ENCODE peak calls at places on chromosomes 1 and 21, in five cellular contexts. F is esophagus squamous epithelium, T is left ventricle myocardium inferior, K is cardiac muscle cell, S is MM.1S. D is an unnamed sample. For H3K4me1, the result is how much of the 10 kb centered on the place peaks cover.

GRCh38 chr1:77370588-77371306 is 88.9 kb downstream of the AK5 start:
- DNase-seq in F (no peak), T (no peak), K (peak), S (no peak), D (no peak)

GRCh38 chr1:221708987-221709386 is 32.9 kb downstream of the DUSP10 start:
- DNase-seq in F (no peak), T (no peak), K (peak), S (no peak), D (no peak)

GRCh38 chr1:17207046-17207445 is 2.1 kb downstream of the PADI1 start:
- DNase-seq in F (no peak), T (peak), K (no peak), S (no peak), D (peak)

GRCh38 chr1:192807221-192807967 is 1.4 kb upstream of the RGS2 start:
- DNase-seq in F (no peak), T (no peak), K (peak), S (no peak), D (no peak)

GRCh38 chr1:209600541-209600940 is 17.0 kb downstream of the CAMK1G start:
- DNase-seq in F (no peak), T (no peak), K (no peak), S (no peak), D (no peak)

GRCh38 chr21:41677671-41678015 is 89.2 kb downstream of the RIPK4 start:
- DNase-seq in F (no peak), T (no peak), K (no peak), S (no peak), D (no peak)

GRCh38 chr1:197393105-197393504 is 125.1 kb downstream of the CRB1 start:
- DNase-seq in F (no peak), T (no peak), K (peak), S (no peak), D (no peak)

GRCh38 chr1:60581455-60582220 is 500.7 kb upstream of the NFIA start:
- DNase-seq in F (no peak), T (no peak), K (peak), S (no peak), D (no peak)

GRCh38 chr1:201371841-201372240 is 5.6 kb downstream of the TNNT2 start:
- DNase-seq in F (no peak), T (no peak), K (no peak), S (no peak), D (no peak)

GRCh38 chr1:199122532-199123311 is 483.9 kb downstream of the PTPRC start:
- DNase-seq in F (no peak), T (no peak), K (peak), S (no peak), D (no peak)

GRCh38 chr1:159009704-159010361 is at the start of gene IFI16:
- DNase-seq in F (no peak), T (no peak), K (peak), S (peak), D (peak)

GRCh38 chr1:28518745-28519341 is 13.0 kb downstream of the RCC1 start:
- DNase-seq in F (no peak), T (no peak), K (peak), S (peak), D (no peak)

GRCh38 chr21:42038826-42039425 is 28.8 kb upstream of the ZBTB21 start:
- DNase-seq in F (no peak), T (no peak), K (no peak), S (no peak), D (no peak)

GRCh38 chr1:61190476-61191067 is 108.2 kb downstream of the NFIA start:
- DNase-seq in F (no peak), T (no peak), K (peak), S (no peak), D (no peak)

GRCh38 chr1:115647000-115647399 is 5.2 kb downstream of the VANGL1 start:
- DNase-seq in F (no peak), T (no peak), K (peak), S (no peak), D (no peak)
- H3K4me1 ChIP-seq in F (under half), T (half or more), K (half or more), S (under half), D (under half)

GRCh38 chr1:93630168-93630567 is 51.5 kb downstream of the BCAR3 start:
- DNase-seq in F (no peak), T (no peak), K (no peak), S (no peak), D (peak)

GRCh38 chr1:93629101-93630059 is 52.3 kb downstream of the BCAR3 start:
- DNase-seq in F (no peak), T (no peak), K (peak), S (peak), D (peak)

GRCh38 chr1:93633313-93633712 is 48.3 kb downstream of the BCAR3 start:
- DNase-seq in F (no peak), T (no peak), K (no peak), S (no peak), D (no peak)

GRCh38 chr1:93628682-93629081 is 53.0 kb downstream of the BCAR3 start:
- DNase-seq in F (no peak), T (no peak), K (no peak), S (no peak), D (no peak)

GRCh38 chr1:93631626-93632365 is 49.8 kb downstream of the BCAR3 start:
- DNase-seq in F (no peak), T (no peak), K (peak), S (no peak), D (peak)
- TF ChIP-seq CTCF in F (no peak), T (peak), K (peak), S (no peak), D (no peak)

GRCh38 chr1:104906141-104906540 is 1156.4 kb downstream of the AMY1C start:
- DNase-seq in F (no peak), T (no peak), K (no peak), S (no peak), D (no peak)
- H3K27ac ChIP-seq in F (no peak), T (no peak), K (no peak), S (no peak), D (no peak)

GRCh38 chr1:45516465-45516864 is 5.2 kb downstream of the PRDX1 start:
- DNase-seq in F (no peak), T (no peak), K (no peak), S (no peak), D (no peak)
- H3K4me1 ChIP-seq in F (under half), T (half or more), K (under half), S (under half), D (under half)

GRCh38 chr21:44710756-44711326 is 531 bp downstream of the TSPEAR start:
- DNase-seq in F (no peak), T (no peak), K (no peak), S (no peak), D (no peak)

GRCh38 chr21:44712203-44713028 is 1.0 kb upstream of the TSPEAR start:
- DNase-seq in F (no peak), T (no peak), K (no peak), S (no peak), D (no peak)

GRCh38 chr21:44710294-44710665 is 1.1 kb downstream of the TSPEAR start:
- DNase-seq in F (no peak), T (no peak), K (no peak), S (no peak), D (no peak)

GRCh38 chr21:44713130-44713529 is 1.8 kb upstream of the TSPEAR start:
- DNase-seq in F (no peak), T (no peak), K (no peak), S (no peak), D (no peak)

GRCh38 chr21:44711327-44712202 is at the start of gene TSPEAR:
- DNase-seq in F (no peak), T (no peak), K (no peak), S (no peak), D (no peak)
- TF ChIP-seq CTCF in F (no peak), T (no peak), K (no peak), S (no peak), D (no peak)

GRCh38 chr21:43734131-43734634 is 15.3 kb downstream of the PDXK start:
- DNase-seq in F (no peak), T (no peak), K (no peak), S (no peak), D (no peak)

GRCh38 chr21:43734830-43735229 is 15.9 kb downstream of the PDXK start:
- DNase-seq in F (no peak), T (no peak), K (peak), S (no peak), D (peak)

GRCh38 chr21:43731891-43732711 is 13.2 kb downstream of the PDXK start:
- DNase-seq in F (no peak), T (no peak), K (peak), S (no peak), D (no peak)

GRCh38 chr21:43733060-43733459 is 14.1 kb downstream of the PDXK start:
- DNase-seq in F (no peak), T (no peak), K (no peak), S (no peak), D (no peak)

GRCh38 chr21:43733529-43734071 is 14.7 kb downstream of the PDXK start:
- DNase-seq in F (no peak), T (no peak), K (peak), S (no peak), D (peak)
- H3K27ac ChIP-seq in F (peak), T (no peak), K (no peak), S (no peak), D (peak)

DNA sequence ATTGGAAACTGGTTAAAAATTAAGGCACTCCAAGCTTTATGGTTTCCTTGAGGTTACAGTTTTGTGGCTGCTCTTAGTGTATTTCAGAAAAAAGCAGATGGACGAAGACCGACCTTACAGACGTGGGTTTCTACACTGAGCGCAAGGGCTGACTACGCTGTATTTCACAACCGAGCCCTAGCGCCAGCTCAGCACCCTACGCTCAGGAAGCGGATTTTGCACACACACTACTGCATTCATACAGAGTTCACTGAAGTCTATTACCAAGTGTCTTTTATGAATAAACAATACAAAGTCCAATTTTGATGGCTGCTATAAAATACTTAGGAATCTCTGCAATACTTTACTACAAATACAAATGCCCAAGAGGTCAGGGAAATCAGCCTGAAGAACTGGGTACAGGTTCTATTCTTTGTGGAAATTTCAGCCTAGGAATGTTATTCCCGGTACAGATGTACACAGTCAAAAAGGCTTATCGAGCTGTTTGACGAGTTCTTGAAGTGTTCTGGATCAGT is 23.8 kb downstream of the PTTG1IP start:
- DNase-seq in F (no peak), T (no peak), K (no peak), S (no peak), D (no peak)
- H3K4me1 ChIP-seq in F (under half), T (half or more), K (under half), S (under half), D (under half)

DNA sequence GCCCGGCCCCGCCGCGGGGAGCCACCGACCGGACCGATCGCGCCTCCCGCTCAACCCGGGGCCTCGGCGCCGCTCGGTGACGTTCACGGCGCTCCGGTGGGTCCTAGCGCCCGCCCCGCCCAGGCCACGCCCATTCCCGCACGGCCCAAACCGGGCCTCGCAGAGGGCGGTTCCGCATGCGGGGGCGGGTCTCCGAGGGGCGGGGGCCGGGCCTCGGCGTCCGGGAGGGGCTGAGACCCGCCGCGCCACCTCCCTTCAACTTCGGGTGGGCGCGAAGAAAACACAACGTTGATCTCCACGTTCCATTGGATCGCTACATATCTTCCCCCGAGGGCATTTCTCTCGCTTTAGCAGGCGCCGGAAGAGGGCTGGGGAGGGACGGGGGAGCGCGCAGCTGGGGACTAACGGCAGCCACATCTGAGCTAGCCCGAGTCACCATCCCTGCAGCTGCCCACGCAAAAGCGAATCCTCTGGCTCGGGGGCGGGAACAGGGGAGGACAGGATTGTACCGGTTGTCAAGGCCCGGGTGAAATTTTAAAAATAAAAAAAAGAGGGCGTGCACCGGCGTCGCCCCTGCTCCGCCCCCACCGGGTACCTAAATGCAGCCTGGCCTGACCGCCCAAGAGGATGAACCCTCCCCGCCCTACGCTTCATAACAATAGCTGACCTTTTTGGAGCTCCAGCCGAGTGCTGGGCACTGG is at the start of gene MAD2L2:
- DNase-seq in F (no peak), T (peak), K (peak), S (peak), D (peak)
- TF ChIP-seq CTCF in F (no peak), T (no peak), K (no peak), S (no peak), D (no peak)

DNA sequence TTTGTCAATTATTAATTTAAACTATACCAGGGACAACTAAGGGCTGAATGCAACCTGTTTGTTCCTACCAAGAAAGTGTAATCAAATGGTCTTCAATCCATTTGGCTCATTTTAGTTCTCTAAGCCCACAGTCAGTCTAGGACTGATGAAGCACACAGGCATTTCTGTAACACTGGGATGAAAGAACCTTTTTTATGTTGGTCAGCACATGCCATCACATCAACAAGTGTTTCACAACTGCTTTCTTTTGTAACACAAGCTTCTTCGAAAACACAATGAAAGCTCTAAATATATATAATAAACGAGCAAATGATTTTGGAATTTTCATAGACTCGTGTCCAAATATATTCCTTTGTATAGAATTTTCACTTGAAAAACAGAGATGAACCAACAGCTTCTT is 28.8 kb downstream of the HEATR1 start:
- DNase-seq in F (no peak), T (no peak), K (peak), S (no peak), D (no peak)
- H3K27ac ChIP-seq in F (no peak), T (no peak), K (peak), S (no peak), D (no peak)

D was measured in testis.